ENCODE peak calls at places on chromosomes 13 and 19, in ten cellular contexts. J is ACHN, V is hypothalamus, T is cardiac muscle cell, F is left colon, H is GM19239, N is H9, W is epithelial cell of esophagus, A is GM03348, O is bronchial epithelial cell. S is an unnamed sample.

GRCh38 chr13:80083516-80084085 is 257.3 kb downstream of the SPRY2 start:
- DNase-seq in J (no peak), V (no peak), T (peak; percentile 75), F (no peak), H (no peak), N (no peak), W (no peak), A (peak; percentile 10), O (no peak), S (no peak)

GRCh38 chr19:41324921-41325639 is 15.1 kb downstream of the CCDC97 start:
- DNase-seq in J (no peak), V (peak; percentile 27), T (peak; percentile 85), F (peak; percentile 47), H (no peak), N (peak; percentile 94), W (peak; percentile 76), A (peak; percentile 84), O (peak; percentile 85), S (peak; percentile 62)

GRCh38 chr13:98390086-98390697 is 186.7 kb downstream of the STK24 start:
- DNase-seq in J (no peak), V (no peak), T (peak; percentile 76), F (no peak), H (no peak), N (no peak), W (no peak), A (no peak), O (no peak), S (no peak)

GRCh38 chr13:25911020-25911419 is 140.8 kb downstream of the SHISA2 start:
- DNase-seq in J (no peak), V (no peak), T (no peak), F (no peak), H (no peak), N (peak; percentile 72), W (no peak), A (no peak), O (no peak), S (no peak)

GRCh38 chr19:42052241-42052863 is 17.7 kb downstream of the GRIK5 start:
- DNase-seq in J (no peak), V (no peak), T (no peak), F (no peak), H (no peak), N (no peak), W (peak; percentile 19), A (no peak), O (peak; percentile 14), S (no peak)

GRCh38 chr13:71880753-71881541 is 13.9 kb upstream of the DACH1 start:
- DNase-seq in J (no peak), V (no peak), T (peak; percentile 35), F (no peak), H (no peak), N (no peak), W (peak; percentile 67), A (no peak), O (peak; percentile 43), S (no peak)

GRCh38 chr13:41751277-41751676 is 209.6 kb downstream of the VWA8 start:
- DNase-seq in J (no peak), V (no peak), T (peak; percentile 86), F (no peak), H (no peak), N (no peak), W (no peak), A (peak; percentile 62), O (no peak), S (peak; percentile 60)

GRCh38 chr19:50300814-50301606 is 28.2 kb downstream of the KCNC3 start:
- DNase-seq in J (peak; percentile 16), V (no peak), T (peak; percentile 70), F (no peak), H (no peak), N (no peak), W (peak; percentile 58), A (peak; percentile 61), O (peak; percentile 77), S (no peak)

GRCh38 chr13:44573790-44574465 is 2.2 kb downstream of the TSC22D1 start:
- DNase-seq in J (peak; percentile 41), V (no peak), T (peak; percentile 63), F (no peak), H (no peak), N (peak; percentile 55), W (peak; percentile 64), A (peak; percentile 41), O (peak; percentile 46), S (no peak)

GRCh38 chr13:48661112-48661511 is 7.4 kb downstream of the CYSLTR2 start:
- DNase-seq in J (no peak), V (no peak), T (no peak), F (no peak), H (no peak), N (no peak), W (no peak), A (no peak), O (no peak), S (no peak)

GRCh38 chr19:42450314-42450934 is 7.7 kb upstream of the CXCL17 start:
- DNase-seq in J (peak; percentile 67), V (peak; percentile 54), T (peak; percentile 92), F (peak; percentile 86), H (peak; percentile 77), N (peak; percentile 76), W (peak; percentile 91), A (peak; percentile 81), O (peak; percentile 86), S (peak; percentile 66)

GRCh38 chr13:107865643-107866006 is 349.7 kb downstream of the LIG4 start:
- DNase-seq in J (peak; percentile 45), V (no peak), T (peak; percentile 29), F (no peak), H (no peak), N (no peak), W (no peak), A (no peak), O (no peak), S (no peak)

GRCh38 chr19:623974-624373 is 9.4 kb downstream of the POLRMT start:
- DNase-seq in J (peak; percentile 72), V (no peak), T (peak; percentile 76), F (no peak), H (no peak), N (no peak), W (no peak), A (no peak), O (no peak), S (no peak)

GRCh38 chr13:55566334-55566733 is 1574.4 kb upstream of the PRR20A start:
- DNase-seq in J (no peak), V (no peak), T (no peak), F (no peak), H (no peak), N (no peak), W (no peak), A (no peak), O (no peak), S (no peak)

GRCh38 chr13:26727633-26728032 is 33.0 kb downstream of the GPR12 start:
- DNase-seq in J (no peak), V (no peak), T (no peak), F (no peak), H (no peak), N (no peak), W (peak; percentile 62), A (no peak), O (peak; percentile 48), S (no peak)

GRCh38 chr13:113327766-113328391 is 30.8 kb downstream of the LAMP1 start:
- DNase-seq in J (no peak), V (no peak), T (no peak), F (no peak), H (no peak), N (no peak), W (no peak), A (no peak), O (no peak), S (no peak)

GRCh38 chr19:3340340-3340739 is 26.0 kb upstream of the NFIC start:
- DNase-seq in J (no peak), V (no peak), T (no peak), F (no peak), H (no peak), N (no peak), W (no peak), A (no peak), O (no peak), S (no peak)

GRCh38 chr13:102131246-102131645 is 270.6 kb downstream of the FGF14 start:
- DNase-seq in J (no peak), V (no peak), T (no peak), F (no peak), H (no peak), N (no peak), W (no peak), A (no peak), O (no peak), S (no peak)

GRCh38 chr13:113451951-113452421 is 1.3 kb downstream of the ADPRHL1 start:
- DNase-seq in J (no peak), V (no peak), T (no peak), F (no peak), H (no peak), N (no peak), W (no peak), A (no peak), O (no peak), S (no peak)

GRCh38 chr13:110647365-110647737 is 32.0 kb downstream of the NAXD start:
- DNase-seq in J (no peak), V (no peak), T (no peak), F (no peak), H (no peak), N (no peak), W (no peak), A (no peak), O (no peak), S (no peak)

GRCh38 chr13:110405597-110406450 is 98.7 kb downstream of the COL4A2 start:
- DNase-seq in J (no peak), V (no peak), T (no peak), F (no peak), H (no peak), N (no peak), W (no peak), A (peak; percentile 62), O (peak; percentile 26), S (no peak)

GRCh38 chr13:36858285-36858684 is 39.3 kb downstream of the RFXAP start:
- DNase-seq in J (peak; percentile 68), V (no peak), T (peak; percentile 69), F (no peak), H (no peak), N (no peak), W (peak; percentile 59), A (peak; percentile 67), O (peak; percentile 61), S (no peak)

GRCh38 chr19:44718441-44719261 is 19.7 kb downstream of the CEACAM16 start:
- DNase-seq in J (peak; percentile 29), V (peak; percentile 32), T (peak; percentile 89), F (peak; percentile 83), H (no peak), N (peak; percentile 89), W (no peak), A (peak; percentile 63), O (no peak), S (peak; percentile 86)

GRCh38 chr19:47495478-47496372 is 11.7 kb upstream of the KPTN start:
- DNase-seq in J (no peak), V (no peak), T (no peak), F (no peak), H (no peak), N (no peak), W (no peak), A (no peak), O (no peak), S (no peak)

GRCh38 chr13:19587635-19588300 is 26.4 kb upstream of the TPTE2 start:
- DNase-seq in J (peak; percentile 55), V (no peak), T (peak; percentile 60), F (no peak), H (no peak), N (no peak), W (peak; percentile 54), A (peak; percentile 42), O (peak; percentile 36), S (no peak)

GRCh38 chr13:69856331-69856730 is 251.3 kb upstream of the ATXN8OS start:
- DNase-seq in J (peak; percentile 85), V (no peak), T (no peak), F (no peak), H (no peak), N (no peak), W (peak; percentile 2), A (no peak), O (peak; percentile 1), S (no peak)

GRCh38 chr13:30618186-30618937 is 642 bp downstream of the USPL1 start:
- DNase-seq in J (peak; percentile 23), V (no peak), T (no peak), F (peak; percentile 43), H (no peak), N (no peak), W (peak; percentile 20), A (peak; percentile 20), O (peak; percentile 46), S (peak; percentile 23)

GRCh38 chr13:39503048-39503447 is 99.9 kb downstream of the LHFPL6 start:
- DNase-seq in J (no peak), V (no peak), T (no peak), F (no peak), H (no peak), N (no peak), W (no peak), A (no peak), O (no peak), S (no peak)

S was measured in ovary.